ENCODE peak calls at places on chromosomes 7 and 10, in ten cellular contexts. One of them, this sample, is unnamed.

GRCh38 chr10:127649642-127650041 is 87.3 kb upstream of the FOXI2 start:
- DNase-seq in HCT116: peak; percentile 27
- DNase-seq in A549: peak; percentile 27
- DNase-seq in sigmoid colon: no peak
- DNase-seq in GM12891: no peak
- DNase-seq in H1: peak; percentile 21
- DNase-seq in esophagus squamous epithelium: no peak
- DNase-seq in heart left ventricle: no peak
- DNase-seq in Peyer's patch: no peak
- DNase-seq in thyroid gland: peak; percentile 9
- DNase-seq in this sample: peak; percentile 20

GRCh38 chr7:153258686-153259085 is 499.1 kb downstream of the ACTR3B start:
- DNase-seq in A549: no peak
- DNase-seq in Peyer's patch: no peak
- DNase-seq in GM12891: no peak
- DNase-seq in heart left ventricle: no peak
- DNase-seq in esophagus squamous epithelium: no peak
- DNase-seq in thyroid gland: no peak
- DNase-seq in HCT116: no peak
- DNase-seq in H1: no peak
- DNase-seq in sigmoid colon: no peak
- DNase-seq in this sample: no peak

GRCh38 chr7:130324270-130324669 is 20.3 kb upstream of the CPA5 start:
- DNase-seq in Peyer's patch: no peak
- DNase-seq in A549: no peak
- DNase-seq in H1: no peak
- DNase-seq in heart left ventricle: no peak
- DNase-seq in esophagus squamous epithelium: no peak
- DNase-seq in HCT116: no peak
- DNase-seq in sigmoid colon: no peak
- DNase-seq in thyroid gland: no peak
- DNase-seq in GM12891: no peak
- DNase-seq in this sample: no peak

GRCh38 chr10:21336476-21337170 is 188.9 kb downstream of the SKIDA1 start:
- DNase-seq in H1: peak; percentile 56
- DNase-seq in heart left ventricle: peak; percentile 59
- DNase-seq in esophagus squamous epithelium: no peak
- DNase-seq in GM12891: no peak
- DNase-seq in sigmoid colon: no peak
- DNase-seq in thyroid gland: peak; percentile 79
- DNase-seq in Peyer's patch: no peak
- DNase-seq in HCT116: peak; percentile 84
- DNase-seq in A549: peak; percentile 97
- DNase-seq in this sample: peak; percentile 66

GRCh38 chr10:12513775-12514663 is 164.7 kb downstream of the CAMK1D start:
- DNase-seq in sigmoid colon: no peak
- DNase-seq in GM12891: no peak
- DNase-seq in thyroid gland: no peak
- DNase-seq in HCT116: no peak
- DNase-seq in A549: no peak
- DNase-seq in esophagus squamous epithelium: no peak
- DNase-seq in H1: no peak
- DNase-seq in heart left ventricle: no peak
- DNase-seq in Peyer's patch: no peak
- DNase-seq in this sample: peak; percentile 28

GRCh38 chr7:98178762-98179490 is 32.3 kb upstream of the BHLHA15 start:
- DNase-seq in A549: no peak
- DNase-seq in HCT116: no peak
- DNase-seq in sigmoid colon: no peak
- DNase-seq in esophagus squamous epithelium: no peak
- DNase-seq in heart left ventricle: no peak
- DNase-seq in thyroid gland: no peak
- DNase-seq in Peyer's patch: no peak
- DNase-seq in GM12891: no peak
- DNase-seq in H1: peak; percentile 25
- DNase-seq in this sample: no peak

GRCh38 chr7:48512892-48513291 is 341.6 kb downstream of the ABCA13 start:
- DNase-seq in Peyer's patch: no peak
- DNase-seq in HCT116: no peak
- DNase-seq in A549: no peak
- DNase-seq in sigmoid colon: no peak
- DNase-seq in heart left ventricle: no peak
- DNase-seq in thyroid gland: no peak
- DNase-seq in esophagus squamous epithelium: no peak
- DNase-seq in H1: no peak
- DNase-seq in GM12891: no peak
- DNase-seq in this sample: no peak

GRCh38 chr10:130957423-130957822 is 354.1 kb downstream of the TCERG1L start:
- DNase-seq in H1: no peak
- DNase-seq in sigmoid colon: no peak
- DNase-seq in A549: no peak
- DNase-seq in heart left ventricle: no peak
- DNase-seq in HCT116: no peak
- DNase-seq in GM12891: no peak
- DNase-seq in thyroid gland: no peak
- DNase-seq in esophagus squamous epithelium: no peak
- DNase-seq in Peyer's patch: no peak
- DNase-seq in this sample: no peak

GRCh38 chr10:78552261-78552811 is 516.4 kb upstream of the ZMIZ1 start:
- DNase-seq in H1: no peak
- DNase-seq in A549: no peak
- DNase-seq in sigmoid colon: peak; percentile 95
- DNase-seq in Peyer's patch: no peak
- DNase-seq in GM12891: no peak
- DNase-seq in HCT116: no peak
- DNase-seq in thyroid gland: peak; percentile 70
- DNase-seq in heart left ventricle: peak; percentile 75
- DNase-seq in esophagus squamous epithelium: no peak
- DNase-seq in this sample: no peak

GRCh38 chr10:26725837-26726727 is 28.6 kb downstream of the PDSS1 start:
- DNase-seq in heart left ventricle: peak; percentile 56
- DNase-seq in A549: peak; percentile 63
- DNase-seq in thyroid gland: peak; percentile 49
- DNase-seq in HCT116: peak; percentile 13
- DNase-seq in GM12891: no peak
- DNase-seq in H1: peak; percentile 5
- DNase-seq in Peyer's patch: peak; percentile 77
- DNase-seq in esophagus squamous epithelium: no peak
- DNase-seq in sigmoid colon: peak; percentile 89
- DNase-seq in this sample: peak; percentile 62

GRCh38 chr10:79023489-79024162 is 45.1 kb upstream of the ZMIZ1 start:
- DNase-seq in A549: no peak
- DNase-seq in HCT116: no peak
- DNase-seq in thyroid gland: peak; percentile 30
- DNase-seq in GM12891: no peak
- DNase-seq in esophagus squamous epithelium: no peak
- DNase-seq in Peyer's patch: no peak
- DNase-seq in heart left ventricle: peak; percentile 69
- DNase-seq in sigmoid colon: peak; percentile 74
- DNase-seq in H1: no peak
- DNase-seq in this sample: peak; percentile 65

DNA sequence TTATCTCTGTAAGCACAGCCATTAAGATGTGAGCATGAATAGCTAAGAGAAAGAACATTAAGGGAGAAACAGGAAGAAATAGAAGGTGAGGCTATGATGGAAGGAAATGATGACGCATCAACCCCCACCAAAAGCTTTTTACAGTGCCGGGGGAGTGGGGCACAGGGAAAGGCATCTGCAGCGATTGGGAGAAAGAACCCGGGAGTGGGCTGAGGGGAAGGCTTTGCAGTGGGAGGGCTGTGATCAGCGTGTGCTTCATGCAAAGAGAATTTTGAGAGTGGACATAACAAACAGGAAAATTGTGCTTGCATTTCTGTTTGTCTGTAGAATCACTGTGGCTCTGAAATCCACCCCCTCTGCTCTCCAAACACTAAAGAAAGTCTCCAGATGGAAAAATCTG is 250.8 kb downstream of the KCNMA1 start:
- DNase-seq in H1: no peak
- DNase-seq in A549: no peak
- DNase-seq in thyroid gland: no peak
- DNase-seq in heart left ventricle: no peak
- DNase-seq in Peyer's patch: no peak
- DNase-seq in GM12891: no peak
- DNase-seq in esophagus squamous epithelium: no peak
- DNase-seq in HCT116: no peak
- DNase-seq in sigmoid colon: no peak
- DNase-seq in this sample: no peak
- TF ChIP-seq POLR2A in H1: no peak
- TF ChIP-seq POLR2A in A549: no peak
- TF ChIP-seq POLR2A in thyroid gland: no peak
- TF ChIP-seq POLR2A in heart left ventricle: no peak
- TF ChIP-seq POLR2A in Peyer's patch: no peak
- TF ChIP-seq POLR2A in GM12891: no peak
- TF ChIP-seq POLR2A in esophagus squamous epithelium: no peak
- TF ChIP-seq POLR2A in HCT116: no peak
- TF ChIP-seq POLR2A in sigmoid colon: no peak
- TF ChIP-seq POLR2A in this sample: no peak

DNA sequence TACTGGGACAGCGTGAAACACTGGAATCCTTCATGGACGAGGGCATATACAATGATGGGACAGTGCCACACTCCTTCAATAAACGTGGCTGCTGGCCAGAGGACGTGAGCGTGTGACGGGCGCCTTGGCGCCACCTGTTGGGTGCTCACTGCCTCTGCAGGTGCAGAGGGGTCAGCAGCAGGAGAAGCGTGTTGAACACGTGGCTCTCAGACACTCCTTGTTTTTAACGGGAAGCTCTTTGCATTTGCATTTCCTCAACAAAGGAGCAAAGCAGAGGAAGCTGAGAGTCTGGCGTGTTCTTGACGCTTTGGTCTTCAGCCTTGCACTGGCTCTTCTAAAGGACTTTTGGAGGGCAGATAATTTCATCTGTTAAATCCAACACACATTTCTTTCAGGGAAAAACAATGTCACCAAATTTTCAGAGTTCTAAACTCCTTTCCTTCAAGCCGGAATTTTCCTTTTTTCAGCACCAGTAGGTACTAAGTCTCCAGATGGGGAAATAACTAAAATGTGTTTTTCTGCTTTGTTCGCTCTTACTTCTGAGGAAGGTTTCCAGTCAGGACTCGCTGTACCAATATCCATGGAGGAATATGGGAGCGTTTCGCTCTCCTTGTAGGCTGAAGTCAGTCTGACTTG is 2.9 kb upstream of the GET4 start:
- DNase-seq in sigmoid colon: peak; percentile 95
- DNase-seq in Peyer's patch: peak; percentile 91
- DNase-seq in esophagus squamous epithelium: no peak
- DNase-seq in thyroid gland: peak; percentile 88
- DNase-seq in GM12891: peak; percentile 80
- DNase-seq in heart left ventricle: peak; percentile 91
- DNase-seq in A549: peak; percentile 90
- DNase-seq in HCT116: peak; percentile 72
- DNase-seq in H1: peak; percentile 71
- DNase-seq in this sample: peak; percentile 90
- TF ChIP-seq POLR2A in sigmoid colon: no peak
- TF ChIP-seq POLR2A in Peyer's patch: no peak
- TF ChIP-seq POLR2A in esophagus squamous epithelium: no peak
- TF ChIP-seq POLR2A in thyroid gland: no peak
- TF ChIP-seq POLR2A in GM12891: no peak
- TF ChIP-seq POLR2A in heart left ventricle: no peak
- TF ChIP-seq POLR2A in A549: no peak
- TF ChIP-seq POLR2A in HCT116: no peak
- TF ChIP-seq POLR2A in H1: peak; percentile 33
- TF ChIP-seq POLR2A in this sample: no peak

DNA sequence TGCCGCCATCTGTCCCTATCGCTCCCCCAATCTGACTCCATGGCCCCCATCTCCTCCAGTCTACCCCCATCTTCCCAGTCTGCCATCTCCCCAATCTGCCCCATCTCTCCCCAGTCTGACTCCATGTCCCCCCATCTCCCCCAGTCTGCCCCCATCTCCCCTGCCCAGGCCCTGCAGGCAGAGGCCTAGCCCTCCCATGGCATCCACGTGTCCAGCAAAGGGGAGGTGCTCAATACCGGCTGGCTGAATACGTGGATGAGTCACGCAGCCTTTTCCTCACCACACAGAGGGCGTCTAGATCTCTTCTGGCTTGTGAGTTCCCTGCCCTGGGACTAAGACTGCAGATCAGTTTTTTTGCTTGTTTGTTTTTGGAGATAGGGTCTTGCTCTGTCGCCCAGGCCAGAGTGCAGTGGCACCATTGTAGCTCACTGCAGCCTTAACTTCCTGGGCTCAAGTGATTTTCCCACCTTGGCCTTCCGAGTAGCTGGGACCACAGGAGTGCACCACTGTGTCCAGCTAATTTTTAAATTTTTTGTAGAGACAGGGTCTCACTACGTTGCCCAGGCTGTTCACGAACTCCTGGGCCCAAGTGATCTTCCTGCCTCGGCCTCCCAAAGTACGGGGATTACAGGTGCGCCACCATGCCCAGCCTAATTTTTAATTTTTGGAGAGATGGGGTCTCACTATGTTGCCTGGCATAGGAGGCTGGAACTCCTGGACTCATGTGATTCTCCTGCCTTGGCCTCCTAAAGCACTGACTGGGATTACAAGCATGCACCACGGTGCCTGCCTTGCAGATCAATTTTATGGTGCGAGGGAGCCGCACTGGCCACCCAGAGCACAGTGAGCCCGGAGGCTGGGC is 15.3 kb upstream of the GPR146 start:
- DNase-seq in heart left ventricle: peak; percentile 89
- DNase-seq in H1: no peak
- DNase-seq in esophagus squamous epithelium: peak; percentile 35
- DNase-seq in HCT116: peak; percentile 69
- DNase-seq in A549: peak; percentile 90
- DNase-seq in thyroid gland: peak; percentile 89
- DNase-seq in GM12891: peak; percentile 87
- DNase-seq in Peyer's patch: peak; percentile 91
- DNase-seq in sigmoid colon: peak; percentile 96
- DNase-seq in this sample: peak; percentile 89
- TF ChIP-seq POLR2A in heart left ventricle: no peak
- TF ChIP-seq POLR2A in H1: no peak
- TF ChIP-seq POLR2A in esophagus squamous epithelium: no peak
- TF ChIP-seq POLR2A in HCT116: no peak
- TF ChIP-seq POLR2A in A549: peak; percentile 57
- TF ChIP-seq POLR2A in thyroid gland: no peak
- TF ChIP-seq POLR2A in GM12891: peak; percentile 49
- TF ChIP-seq POLR2A in Peyer's patch: no peak
- TF ChIP-seq POLR2A in sigmoid colon: no peak
- TF ChIP-seq POLR2A in this sample: no peak

DNA sequence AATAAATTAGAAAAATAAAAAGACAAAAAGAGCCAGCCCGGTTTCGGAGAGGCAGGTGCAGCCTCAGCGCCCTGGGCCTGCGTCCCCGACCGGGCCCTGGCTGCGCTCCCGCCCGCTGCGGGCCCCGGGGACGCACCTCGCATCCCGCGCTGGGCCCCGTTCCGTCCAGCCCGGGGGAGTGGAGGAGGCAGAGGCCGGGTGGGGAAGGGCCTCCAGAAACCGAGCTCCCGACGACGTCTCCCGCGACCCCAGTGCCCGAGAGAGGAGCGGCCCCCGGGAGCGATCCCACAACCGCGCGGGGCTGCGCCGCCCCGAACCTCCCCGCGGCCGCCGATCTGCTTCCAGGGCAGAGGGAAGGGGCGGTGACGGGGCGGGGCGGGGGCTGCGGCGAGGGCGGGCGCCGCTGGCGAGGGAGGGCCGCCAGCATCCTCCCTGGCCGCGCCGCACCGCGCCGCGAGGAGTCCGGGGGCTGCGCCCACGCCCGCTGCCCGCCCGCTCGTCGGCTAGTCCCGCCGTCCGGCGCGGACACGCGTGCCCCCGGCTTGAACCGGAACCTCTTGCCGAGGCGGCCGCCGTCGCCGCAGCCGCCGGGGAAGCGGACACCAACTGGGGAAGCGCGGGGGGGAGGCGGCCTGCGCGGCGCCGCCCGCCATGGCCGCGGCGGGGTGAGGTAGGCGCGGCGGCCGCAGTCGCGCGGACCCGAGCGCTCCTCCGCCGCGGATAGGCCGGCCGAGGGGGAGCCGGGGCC is at the start of gene CCNY:
- DNase-seq in esophagus squamous epithelium: no peak
- DNase-seq in Peyer's patch: peak; percentile 90
- DNase-seq in HCT116: no peak
- DNase-seq in thyroid gland: peak; percentile 77
- DNase-seq in heart left ventricle: peak; percentile 88
- DNase-seq in sigmoid colon: peak; percentile 87
- DNase-seq in A549: peak; percentile 74
- DNase-seq in H1: no peak
- DNase-seq in GM12891: peak; percentile 76
- DNase-seq in this sample: peak; percentile 83
- TF ChIP-seq POLR2A in esophagus squamous epithelium: peak; percentile 57
- TF ChIP-seq POLR2A in Peyer's patch: peak; percentile 80
- TF ChIP-seq POLR2A in HCT116: peak; percentile 65
- TF ChIP-seq POLR2A in thyroid gland: no peak
- TF ChIP-seq POLR2A in heart left ventricle: no peak
- TF ChIP-seq POLR2A in sigmoid colon: peak; percentile 49
- TF ChIP-seq POLR2A in A549: peak; percentile 66
- TF ChIP-seq POLR2A in H1: peak; percentile 50
- TF ChIP-seq POLR2A in GM12891: peak; percentile 45
- TF ChIP-seq POLR2A in this sample: peak; percentile 58

This sample was measured in erythroblast.